ENCODE peak calls at places on chromosomes 13 and 19, in nine cellular contexts. One of them, this sample, is unnamed. For H3K4me1, the result is how much of the 10 kb centered on the place peaks cover.

GRCh38 chr13:41075034-41075433 is 13.7 kb downstream of the WBP4 start:
- DNase-seq in psoas muscle: peak
- DNase-seq in colonic mucosa: no peak
- DNase-seq in mucosa of descending colon: no peak
- DNase-seq in fibroblast of lung: peak
- DNase-seq in ascending aorta: no peak
- DNase-seq in GM23338: peak
- DNase-seq in body of pancreas: peak
- DNase-seq in kidney: no peak
- DNase-seq in this sample: no peak

GRCh38 chr13:31236211-31236786 is 36.5 kb downstream of the B3GLCT start:
- DNase-seq in psoas muscle: no peak
- DNase-seq in colonic mucosa: no peak
- DNase-seq in mucosa of descending colon: no peak
- DNase-seq in fibroblast of lung: peak
- DNase-seq in ascending aorta: no peak
- DNase-seq in GM23338: peak
- DNase-seq in body of pancreas: no peak
- DNase-seq in kidney: no peak
- DNase-seq in this sample: no peak

GRCh38 chr13:80235559-80236296 is 105.2 kb downstream of the SPRY2 start:
- DNase-seq in psoas muscle: no peak
- DNase-seq in colonic mucosa: peak
- DNase-seq in mucosa of descending colon: no peak
- DNase-seq in fibroblast of lung: peak
- DNase-seq in ascending aorta: no peak
- DNase-seq in GM23338: peak
- DNase-seq in body of pancreas: peak
- DNase-seq in kidney: no peak
- DNase-seq in this sample: peak

GRCh38 chr13:46184277-46184699 is 2.3 kb upstream of the LCP1 start:
- DNase-seq in psoas muscle: no peak
- DNase-seq in colonic mucosa: peak
- DNase-seq in mucosa of descending colon: peak
- DNase-seq in fibroblast of lung: no peak
- DNase-seq in ascending aorta: no peak
- DNase-seq in GM23338: peak
- DNase-seq in body of pancreas: peak
- DNase-seq in kidney: no peak
- DNase-seq in this sample: no peak

GRCh38 chr19:48539503-48540096 is 12.4 kb upstream of the SULT2B1 start:
- DNase-seq in psoas muscle: no peak
- DNase-seq in colonic mucosa: peak
- DNase-seq in mucosa of descending colon: no peak
- DNase-seq in fibroblast of lung: peak
- DNase-seq in ascending aorta: no peak
- DNase-seq in GM23338: no peak
- DNase-seq in body of pancreas: peak
- DNase-seq in kidney: no peak
- DNase-seq in this sample: peak

GRCh38 chr13:79966039-79966438 is 374.9 kb downstream of the SPRY2 start:
- DNase-seq in psoas muscle: no peak
- DNase-seq in colonic mucosa: no peak
- DNase-seq in mucosa of descending colon: no peak
- DNase-seq in fibroblast of lung: no peak
- DNase-seq in ascending aorta: no peak
- DNase-seq in GM23338: no peak
- DNase-seq in body of pancreas: no peak
- DNase-seq in kidney: no peak
- DNase-seq in this sample: no peak

GRCh38 chr13:58869566-58869965 is 1238.0 kb downstream of the PCDH17 start:
- DNase-seq in psoas muscle: no peak
- DNase-seq in colonic mucosa: no peak
- DNase-seq in mucosa of descending colon: no peak
- DNase-seq in fibroblast of lung: no peak
- DNase-seq in ascending aorta: no peak
- DNase-seq in GM23338: no peak
- DNase-seq in body of pancreas: no peak
- DNase-seq in kidney: no peak
- DNase-seq in this sample: no peak

GRCh38 chr19:38649305-38650179 is 2.1 kb downstream of the ACTN4 start:
- DNase-seq in psoas muscle: peak
- DNase-seq in colonic mucosa: peak
- DNase-seq in mucosa of descending colon: peak
- DNase-seq in fibroblast of lung: no peak
- DNase-seq in ascending aorta: no peak
- DNase-seq in GM23338: peak
- DNase-seq in body of pancreas: peak
- DNase-seq in kidney: peak
- DNase-seq in this sample: no peak

GRCh38 chr19:39341720-39342604 is at the start of gene SAMD4B:
- DNase-seq in psoas muscle: peak
- DNase-seq in colonic mucosa: peak
- DNase-seq in mucosa of descending colon: peak
- DNase-seq in fibroblast of lung: peak
- DNase-seq in ascending aorta: peak
- DNase-seq in GM23338: peak
- DNase-seq in body of pancreas: peak
- DNase-seq in kidney: peak
- DNase-seq in this sample: peak

GRCh38 chr19:52190679-52191293 is 934 bp downstream of the PPP2R1A start:
- DNase-seq in psoas muscle: peak
- DNase-seq in colonic mucosa: peak
- DNase-seq in mucosa of descending colon: peak
- DNase-seq in fibroblast of lung: peak
- DNase-seq in ascending aorta: no peak
- DNase-seq in GM23338: peak
- DNase-seq in body of pancreas: peak
- DNase-seq in kidney: peak
- DNase-seq in this sample: peak

GRCh38 chr19:42531313-42531712 is 3.0 kb upstream of the CEACAM1 start:
- DNase-seq in psoas muscle: no peak
- DNase-seq in colonic mucosa: no peak
- DNase-seq in mucosa of descending colon: peak
- DNase-seq in fibroblast of lung: no peak
- DNase-seq in ascending aorta: peak
- DNase-seq in GM23338: no peak
- DNase-seq in body of pancreas: no peak
- DNase-seq in kidney: no peak
- DNase-seq in this sample: peak

GRCh38 chr13:113835461-113836274 is 28.2 kb downstream of the GAS6 start:
- DNase-seq in psoas muscle: peak
- DNase-seq in colonic mucosa: no peak
- DNase-seq in mucosa of descending colon: peak
- DNase-seq in fibroblast of lung: peak
- DNase-seq in ascending aorta: no peak
- DNase-seq in GM23338: no peak
- DNase-seq in body of pancreas: no peak
- DNase-seq in kidney: peak
- DNase-seq in this sample: no peak

GRCh38 chr13:98508280-98509074 is 68.4 kb downstream of the STK24 start:
- DNase-seq in psoas muscle: no peak
- DNase-seq in colonic mucosa: no peak
- DNase-seq in mucosa of descending colon: no peak
- DNase-seq in fibroblast of lung: peak
- DNase-seq in ascending aorta: peak
- DNase-seq in GM23338: no peak
- DNase-seq in body of pancreas: no peak
- DNase-seq in kidney: no peak
- DNase-seq in this sample: no peak

GRCh38 chr13:37134411-37135041 is 29.1 kb upstream of the CSNK1A1L start:
- DNase-seq in psoas muscle: no peak
- DNase-seq in colonic mucosa: no peak
- DNase-seq in mucosa of descending colon: no peak
- DNase-seq in fibroblast of lung: peak
- DNase-seq in ascending aorta: no peak
- DNase-seq in GM23338: no peak
- DNase-seq in body of pancreas: no peak
- DNase-seq in kidney: no peak
- DNase-seq in this sample: peak

GRCh38 chr13:99062593-99062992 is 84.7 kb upstream of the DOCK9 start:
- DNase-seq in psoas muscle: no peak
- DNase-seq in colonic mucosa: no peak
- DNase-seq in mucosa of descending colon: no peak
- DNase-seq in fibroblast of lung: peak
- DNase-seq in ascending aorta: no peak
- DNase-seq in GM23338: no peak
- DNase-seq in body of pancreas: no peak
- DNase-seq in kidney: peak
- DNase-seq in this sample: peak

GRCh38 chr13:94327318-94327717 is 152.2 kb downstream of the DCT start:
- DNase-seq in psoas muscle: no peak
- DNase-seq in colonic mucosa: no peak
- DNase-seq in mucosa of descending colon: no peak
- DNase-seq in fibroblast of lung: peak
- DNase-seq in ascending aorta: no peak
- DNase-seq in GM23338: peak
- DNase-seq in body of pancreas: no peak
- DNase-seq in kidney: no peak
- DNase-seq in this sample: no peak

GRCh38 chr19:17873661-17874422 is 2.1 kb downstream of the SLC5A5 start:
- DNase-seq in psoas muscle: no peak
- DNase-seq in colonic mucosa: peak
- DNase-seq in mucosa of descending colon: peak
- DNase-seq in fibroblast of lung: no peak
- DNase-seq in ascending aorta: no peak
- DNase-seq in GM23338: peak
- DNase-seq in body of pancreas: peak
- DNase-seq in kidney: no peak
- DNase-seq in this sample: no peak

GRCh38 chr13:109156181-109156935 is 526.9 kb downstream of the MYO16 start:
- DNase-seq in psoas muscle: no peak
- DNase-seq in colonic mucosa: no peak
- DNase-seq in mucosa of descending colon: no peak
- DNase-seq in fibroblast of lung: peak
- DNase-seq in ascending aorta: peak
- DNase-seq in GM23338: no peak
- DNase-seq in body of pancreas: no peak
- DNase-seq in kidney: no peak
- DNase-seq in this sample: peak

GRCh38 chr19:4327877-4328242 is 10.8 kb downstream of the STAP2 start:
- DNase-seq in psoas muscle: no peak
- DNase-seq in colonic mucosa: no peak
- DNase-seq in mucosa of descending colon: no peak
- DNase-seq in fibroblast of lung: no peak
- DNase-seq in ascending aorta: no peak
- DNase-seq in GM23338: no peak
- DNase-seq in body of pancreas: no peak
- DNase-seq in kidney: no peak
- DNase-seq in this sample: no peak

GRCh38 chr13:53151692-53152421 is 123.2 kb downstream of the OLFM4 start:
- DNase-seq in psoas muscle: no peak
- DNase-seq in colonic mucosa: peak
- DNase-seq in mucosa of descending colon: no peak
- DNase-seq in fibroblast of lung: peak
- DNase-seq in ascending aorta: no peak
- DNase-seq in GM23338: peak
- DNase-seq in body of pancreas: peak
- DNase-seq in kidney: no peak
- DNase-seq in this sample: no peak
- TF ChIP-seq CTCF in psoas muscle: peak
- TF ChIP-seq CTCF in colonic mucosa: peak
- TF ChIP-seq CTCF in mucosa of descending colon: peak
- TF ChIP-seq CTCF in fibroblast of lung: peak
- TF ChIP-seq CTCF in ascending aorta: peak
- TF ChIP-seq CTCF in GM23338: peak
- TF ChIP-seq CTCF in body of pancreas: peak
- TF ChIP-seq CTCF in kidney: peak
- TF ChIP-seq CTCF in this sample: peak

DNA sequence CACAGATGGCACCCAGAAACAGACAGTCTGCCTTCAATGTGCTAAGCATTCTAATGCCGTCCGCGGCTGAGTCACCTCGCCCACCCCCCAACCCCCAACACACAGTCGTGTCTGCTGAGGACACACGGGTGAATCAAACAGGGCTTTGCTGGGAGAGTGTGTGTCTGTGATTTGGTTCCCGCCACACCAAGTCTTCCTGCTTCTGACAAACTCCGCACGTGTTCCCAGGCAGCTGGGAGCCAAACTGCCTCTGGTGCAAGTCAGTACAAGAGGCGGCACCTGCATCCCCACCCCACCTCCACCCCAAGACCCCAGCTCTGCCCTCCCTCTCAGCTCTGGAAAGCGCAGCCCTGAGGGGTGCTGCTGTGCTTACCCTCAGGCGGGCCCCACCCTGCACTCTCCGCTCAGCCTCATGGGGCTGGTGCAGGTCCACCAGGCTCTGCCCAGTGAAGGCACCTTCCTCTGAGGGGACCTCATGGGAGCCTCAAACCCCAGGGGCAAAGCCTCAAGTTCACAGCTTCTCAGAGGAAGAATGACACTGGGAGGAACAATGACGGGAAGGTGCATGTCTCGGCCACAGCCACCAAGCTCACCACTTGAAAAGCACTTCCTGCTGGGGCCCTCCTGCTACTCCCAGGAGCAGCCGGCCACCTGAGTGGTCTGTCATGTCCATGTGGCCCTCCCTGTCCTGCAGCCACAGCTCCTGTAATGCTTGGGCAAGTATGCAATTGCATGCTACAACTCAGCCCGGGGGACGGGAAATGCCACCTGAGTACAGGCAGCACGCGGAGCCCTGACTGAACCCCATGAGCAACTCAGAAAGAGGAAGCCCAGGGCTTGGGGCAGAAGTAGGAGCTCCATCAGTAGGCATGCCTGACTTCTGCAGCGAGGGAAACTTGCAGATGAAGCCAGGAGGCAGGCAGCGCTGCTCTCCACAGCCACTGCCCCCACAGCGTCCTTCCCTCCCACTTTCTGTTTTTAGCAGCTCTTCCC is 15.1 kb upstream of the SLC35E1 start:
- DNase-seq in psoas muscle: no peak
- DNase-seq in colonic mucosa: peak
- DNase-seq in mucosa of descending colon: peak
- DNase-seq in fibroblast of lung: peak
- DNase-seq in ascending aorta: peak
- DNase-seq in GM23338: peak
- DNase-seq in body of pancreas: peak
- DNase-seq in kidney: peak
- DNase-seq in this sample: peak
- H3K4me1 ChIP-seq in psoas muscle: half or more
- H3K4me1 ChIP-seq in colonic mucosa: under half
- H3K4me1 ChIP-seq in mucosa of descending colon: half or more
- H3K4me1 ChIP-seq in fibroblast of lung: under half
- H3K4me1 ChIP-seq in ascending aorta: under half
- H3K4me1 ChIP-seq in GM23338: half or more
- H3K4me1 ChIP-seq in body of pancreas: half or more
- H3K4me1 ChIP-seq in kidney: half or more
- H3K4me1 ChIP-seq in this sample: under half

GRCh38 chr13:102903659-102904407 is 58.0 kb downstream of the ERCC5 start:
- DNase-seq in psoas muscle: no peak
- DNase-seq in colonic mucosa: no peak
- DNase-seq in mucosa of descending colon: no peak
- DNase-seq in fibroblast of lung: no peak
- DNase-seq in ascending aorta: no peak
- DNase-seq in GM23338: peak
- DNase-seq in body of pancreas: no peak
- DNase-seq in kidney: no peak
- DNase-seq in this sample: no peak
- TF ChIP-seq CTCF in psoas muscle: peak
- TF ChIP-seq CTCF in colonic mucosa: no peak
- TF ChIP-seq CTCF in mucosa of descending colon: peak
- TF ChIP-seq CTCF in fibroblast of lung: peak
- TF ChIP-seq CTCF in ascending aorta: no peak
- TF ChIP-seq CTCF in GM23338: peak
- TF ChIP-seq CTCF in body of pancreas: peak
- TF ChIP-seq CTCF in kidney: peak
- TF ChIP-seq CTCF in this sample: peak

GRCh38 chr13:105773887-105774538 is 761.4 kb downstream of the EFNB2 start:
- DNase-seq in psoas muscle: no peak
- DNase-seq in colonic mucosa: no peak
- DNase-seq in mucosa of descending colon: no peak
- DNase-seq in fibroblast of lung: peak
- DNase-seq in ascending aorta: no peak
- DNase-seq in GM23338: no peak
- DNase-seq in body of pancreas: no peak
- DNase-seq in kidney: no peak
- DNase-seq in this sample: peak
- H3K4me1 ChIP-seq in psoas muscle: under half
- H3K4me1 ChIP-seq in colonic mucosa: under half
- H3K4me1 ChIP-seq in mucosa of descending colon: under half
- H3K4me1 ChIP-seq in fibroblast of lung: under half
- H3K4me1 ChIP-seq in ascending aorta: under half
- H3K4me1 ChIP-seq in GM23338: under half
- H3K4me1 ChIP-seq in body of pancreas: under half
- H3K4me1 ChIP-seq in kidney: under half
- H3K4me1 ChIP-seq in this sample: under half